ENCODE peak calls at places on chromosomes 11 and 22, in ten cellular contexts. One of them, this sample, is unnamed.

GRCh38 chr11:34633990-34634725 is 13.3 kb downstream of the EHF start:
- DNase-seq in esophagus muscularis mucosa: no peak
- DNase-seq in K562: no peak
- DNase-seq in stomach: no peak
- DNase-seq in sigmoid colon: no peak
- DNase-seq in GM12878: no peak
- DNase-seq in HepG2: peak
- DNase-seq in suprapubic skin: no peak
- DNase-seq in upper lobe of left lung: no peak
- DNase-seq in H1: no peak
- DNase-seq in this sample: no peak

GRCh38 chr22:21940521-21940920 is 12.1 kb downstream of the PPM1F start:
- DNase-seq in GM12878: no peak
- DNase-seq in upper lobe of left lung: peak
- DNase-seq in esophagus muscularis mucosa: no peak
- DNase-seq in K562: no peak
- DNase-seq in suprapubic skin: no peak
- DNase-seq in sigmoid colon: no peak
- DNase-seq in HepG2: no peak
- DNase-seq in stomach: no peak
- DNase-seq in H1: no peak
- DNase-seq in this sample: no peak

GRCh38 chr11:14927146-14927545 is 35.1 kb upstream of the CYP2R1 start:
- DNase-seq in sigmoid colon: no peak
- DNase-seq in stomach: no peak
- DNase-seq in GM12878: no peak
- DNase-seq in upper lobe of left lung: no peak
- DNase-seq in K562: no peak
- DNase-seq in esophagus muscularis mucosa: peak
- DNase-seq in HepG2: no peak
- DNase-seq in H1: no peak
- DNase-seq in suprapubic skin: no peak
- DNase-seq in this sample: no peak

GRCh38 chr11:7544021-7544420 is 30.2 kb downstream of the PPFIBP2 start:
- DNase-seq in GM12878: no peak
- DNase-seq in H1: no peak
- DNase-seq in sigmoid colon: no peak
- DNase-seq in suprapubic skin: no peak
- DNase-seq in HepG2: no peak
- DNase-seq in stomach: no peak
- DNase-seq in K562: no peak
- DNase-seq in upper lobe of left lung: no peak
- DNase-seq in esophagus muscularis mucosa: no peak
- DNase-seq in this sample: no peak

GRCh38 chr11:56917708-56918450 is 70.8 kb upstream of the OR5AK2 start:
- DNase-seq in stomach: no peak
- DNase-seq in HepG2: no peak
- DNase-seq in K562: no peak
- DNase-seq in GM12878: no peak
- DNase-seq in suprapubic skin: no peak
- DNase-seq in H1: no peak
- DNase-seq in esophagus muscularis mucosa: peak
- DNase-seq in sigmoid colon: no peak
- DNase-seq in upper lobe of left lung: no peak
- DNase-seq in this sample: no peak

GRCh38 chr22:29722587-29722986 is 2.8 kb downstream of the CABP7 start:
- DNase-seq in H1: no peak
- DNase-seq in K562: no peak
- DNase-seq in stomach: no peak
- DNase-seq in esophagus muscularis mucosa: no peak
- DNase-seq in GM12878: no peak
- DNase-seq in sigmoid colon: no peak
- DNase-seq in upper lobe of left lung: no peak
- DNase-seq in HepG2: no peak
- DNase-seq in suprapubic skin: no peak
- DNase-seq in this sample: no peak

GRCh38 chr22:50178471-50178864 is 7.2 kb upstream of the TRABD start:
- DNase-seq in HepG2: no peak
- DNase-seq in H1: no peak
- DNase-seq in stomach: no peak
- DNase-seq in suprapubic skin: peak
- DNase-seq in sigmoid colon: peak
- DNase-seq in esophagus muscularis mucosa: no peak
- DNase-seq in GM12878: no peak
- DNase-seq in K562: no peak
- DNase-seq in upper lobe of left lung: no peak
- DNase-seq in this sample: no peak

GRCh38 chr11:17643506-17644405 is 75.6 kb upstream of the MYOD1 start:
- DNase-seq in GM12878: no peak
- DNase-seq in sigmoid colon: no peak
- DNase-seq in HepG2: no peak
- DNase-seq in esophagus muscularis mucosa: peak
- DNase-seq in suprapubic skin: peak
- DNase-seq in H1: no peak
- DNase-seq in stomach: no peak
- DNase-seq in upper lobe of left lung: no peak
- DNase-seq in K562: no peak
- DNase-seq in this sample: no peak

GRCh38 chr11:113715882-113716625 is 9.9 kb upstream of the TMPRSS5 start:
- DNase-seq in K562: no peak
- DNase-seq in GM12878: no peak
- DNase-seq in stomach: no peak
- DNase-seq in HepG2: no peak
- DNase-seq in esophagus muscularis mucosa: no peak
- DNase-seq in sigmoid colon: no peak
- DNase-seq in upper lobe of left lung: no peak
- DNase-seq in suprapubic skin: no peak
- DNase-seq in H1: no peak
- DNase-seq in this sample: no peak

GRCh38 chr11:22713336-22713735 is 46.9 kb downstream of the GAS2 start:
- DNase-seq in HepG2: no peak
- DNase-seq in H1: no peak
- DNase-seq in upper lobe of left lung: no peak
- DNase-seq in sigmoid colon: no peak
- DNase-seq in GM12878: no peak
- DNase-seq in K562: no peak
- DNase-seq in suprapubic skin: no peak
- DNase-seq in stomach: no peak
- DNase-seq in esophagus muscularis mucosa: no peak
- DNase-seq in this sample: no peak

GRCh38 chr11:96145163-96145585 is 197.8 kb downstream of the MAML2 start:
- DNase-seq in K562: no peak
- DNase-seq in sigmoid colon: no peak
- DNase-seq in GM12878: no peak
- DNase-seq in esophagus muscularis mucosa: no peak
- DNase-seq in suprapubic skin: no peak
- DNase-seq in stomach: no peak
- DNase-seq in upper lobe of left lung: no peak
- DNase-seq in H1: no peak
- DNase-seq in HepG2: peak
- DNase-seq in this sample: no peak

GRCh38 chr11:13233173-13233572 is 44.4 kb upstream of the BMAL1 start:
- DNase-seq in GM12878: no peak
- DNase-seq in sigmoid colon: no peak
- DNase-seq in K562: no peak
- DNase-seq in H1: no peak
- DNase-seq in upper lobe of left lung: no peak
- DNase-seq in esophagus muscularis mucosa: no peak
- DNase-seq in suprapubic skin: no peak
- DNase-seq in stomach: no peak
- DNase-seq in HepG2: no peak
- DNase-seq in this sample: no peak

GRCh38 chr11:32960553-32961164 is 55.0 kb upstream of the DEPDC7 start:
- DNase-seq in HepG2: peak
- DNase-seq in stomach: no peak
- DNase-seq in esophagus muscularis mucosa: no peak
- DNase-seq in upper lobe of left lung: no peak
- DNase-seq in suprapubic skin: no peak
- DNase-seq in H1: no peak
- DNase-seq in sigmoid colon: no peak
- DNase-seq in K562: peak
- DNase-seq in GM12878: peak
- DNase-seq in this sample: no peak

GRCh38 chr11:8776209-8776608 is 93.6 kb downstream of the RPL27A start:
- DNase-seq in upper lobe of left lung: peak
- DNase-seq in K562: no peak
- DNase-seq in suprapubic skin: no peak
- DNase-seq in stomach: peak
- DNase-seq in sigmoid colon: no peak
- DNase-seq in esophagus muscularis mucosa: no peak
- DNase-seq in GM12878: no peak
- DNase-seq in HepG2: peak
- DNase-seq in H1: no peak
- DNase-seq in this sample: no peak

GRCh38 chr22:22884888-22885840 is 2.5 kb upstream of the IGLL5 start:
- DNase-seq in sigmoid colon: no peak
- DNase-seq in H1: no peak
- DNase-seq in GM12878: no peak
- DNase-seq in K562: peak
- DNase-seq in upper lobe of left lung: peak
- DNase-seq in HepG2: no peak
- DNase-seq in esophagus muscularis mucosa: no peak
- DNase-seq in stomach: no peak
- DNase-seq in suprapubic skin: no peak
- DNase-seq in this sample: peak

GRCh38 chr11:20672575-20672974 is 3.2 kb downstream of the NELL1 start:
- DNase-seq in H1: no peak
- DNase-seq in K562: peak
- DNase-seq in sigmoid colon: no peak
- DNase-seq in HepG2: peak
- DNase-seq in esophagus muscularis mucosa: no peak
- DNase-seq in suprapubic skin: no peak
- DNase-seq in upper lobe of left lung: no peak
- DNase-seq in stomach: no peak
- DNase-seq in GM12878: no peak
- DNase-seq in this sample: no peak
- TF ChIP-seq EP300 in H1: no peak
- TF ChIP-seq EP300 in K562: no peak
- TF ChIP-seq EP300 in sigmoid colon: no peak
- TF ChIP-seq EP300 in HepG2: no peak
- TF ChIP-seq EP300 in esophagus muscularis mucosa: no peak
- TF ChIP-seq EP300 in suprapubic skin: no peak
- TF ChIP-seq EP300 in upper lobe of left lung: no peak
- TF ChIP-seq EP300 in stomach: no peak
- TF ChIP-seq EP300 in GM12878: no peak
- TF ChIP-seq EP300 in this sample: no peak

GRCh38 chr22:44802071-44802700 is 49.8 kb downstream of the ARHGAP8 start:
- DNase-seq in upper lobe of left lung: no peak
- DNase-seq in HepG2: no peak
- DNase-seq in sigmoid colon: no peak
- DNase-seq in esophagus muscularis mucosa: no peak
- DNase-seq in H1: no peak
- DNase-seq in K562: peak
- DNase-seq in stomach: no peak
- DNase-seq in GM12878: no peak
- DNase-seq in suprapubic skin: no peak
- DNase-seq in this sample: no peak

GRCh38 chr22:44804327-44804726 is 52.0 kb downstream of the ARHGAP8 start:
- DNase-seq in upper lobe of left lung: no peak
- DNase-seq in HepG2: no peak
- DNase-seq in H1: no peak
- DNase-seq in K562: no peak
- DNase-seq in sigmoid colon: no peak
- DNase-seq in GM12878: no peak
- DNase-seq in stomach: no peak
- DNase-seq in esophagus muscularis mucosa: no peak
- DNase-seq in suprapubic skin: no peak
- DNase-seq in this sample: no peak

GRCh38 chr22:44799077-44799931 is 46.9 kb downstream of the ARHGAP8 start:
- DNase-seq in stomach: no peak
- DNase-seq in suprapubic skin: no peak
- DNase-seq in GM12878: no peak
- DNase-seq in K562: no peak
- DNase-seq in upper lobe of left lung: no peak
- DNase-seq in esophagus muscularis mucosa: no peak
- DNase-seq in H1: no peak
- DNase-seq in HepG2: no peak
- DNase-seq in sigmoid colon: no peak
- DNase-seq in this sample: no peak

GRCh38 chr22:44802956-44803355 is 50.6 kb downstream of the ARHGAP8 start:
- DNase-seq in HepG2: no peak
- DNase-seq in suprapubic skin: no peak
- DNase-seq in GM12878: no peak
- DNase-seq in H1: no peak
- DNase-seq in upper lobe of left lung: no peak
- DNase-seq in sigmoid colon: no peak
- DNase-seq in K562: no peak
- DNase-seq in esophagus muscularis mucosa: no peak
- DNase-seq in stomach: no peak
- DNase-seq in this sample: no peak

DNA sequence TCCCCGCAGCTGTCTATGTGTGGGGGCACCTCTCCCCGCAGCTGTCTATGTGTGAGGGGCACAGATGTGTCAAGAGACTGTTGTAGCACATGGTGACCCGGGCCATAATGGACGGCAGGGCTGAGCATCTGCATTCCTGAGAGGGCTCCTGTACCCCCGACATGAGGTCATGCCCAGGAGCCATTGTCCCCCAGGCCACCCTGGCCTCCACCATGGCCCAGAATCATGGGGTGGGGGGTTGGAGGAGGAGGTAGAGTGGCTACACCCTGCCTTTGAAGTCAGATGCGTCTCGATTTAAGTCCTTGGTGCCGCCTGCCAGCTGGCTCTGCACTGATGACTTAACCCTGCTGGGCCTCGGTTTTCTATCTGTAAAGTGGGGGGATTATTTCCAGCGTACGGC is 49.1 kb downstream of the ARHGAP8 start:
- DNase-seq in esophagus muscularis mucosa: no peak
- DNase-seq in K562: no peak
- DNase-seq in upper lobe of left lung: no peak
- DNase-seq in stomach: no peak
- DNase-seq in suprapubic skin: no peak
- DNase-seq in H1: no peak
- DNase-seq in GM12878: no peak
- DNase-seq in HepG2: no peak
- DNase-seq in sigmoid colon: no peak
- DNase-seq in this sample: no peak
- TF ChIP-seq POLR2A in esophagus muscularis mucosa: no peak
- TF ChIP-seq POLR2A in K562: no peak
- TF ChIP-seq POLR2A in upper lobe of left lung: no peak
- TF ChIP-seq POLR2A in stomach: no peak
- TF ChIP-seq POLR2A in suprapubic skin: no peak
- TF ChIP-seq POLR2A in H1: no peak
- TF ChIP-seq POLR2A in GM12878: no peak
- TF ChIP-seq POLR2A in HepG2: no peak
- TF ChIP-seq POLR2A in sigmoid colon: no peak
- TF ChIP-seq POLR2A in this sample: no peak

GRCh38 chr11:64246874-64247728 is at the start of gene PPP1R14B:
- DNase-seq in K562: peak
- DNase-seq in GM12878: no peak
- DNase-seq in esophagus muscularis mucosa: no peak
- DNase-seq in sigmoid colon: peak
- DNase-seq in upper lobe of left lung: peak
- DNase-seq in stomach: peak
- DNase-seq in H1: no peak
- DNase-seq in suprapubic skin: peak
- DNase-seq in HepG2: peak
- DNase-seq in this sample: peak
- TF ChIP-seq POLR2AphosphoS5 in K562: no peak
- TF ChIP-seq POLR2AphosphoS5 in GM12878: no peak
- TF ChIP-seq POLR2AphosphoS5 in esophagus muscularis mucosa: peak
- TF ChIP-seq POLR2AphosphoS5 in sigmoid colon: peak
- TF ChIP-seq POLR2AphosphoS5 in upper lobe of left lung: peak
- TF ChIP-seq POLR2AphosphoS5 in stomach: peak
- TF ChIP-seq POLR2AphosphoS5 in H1: no peak
- TF ChIP-seq POLR2AphosphoS5 in suprapubic skin: no peak
- TF ChIP-seq POLR2AphosphoS5 in HepG2: peak
- TF ChIP-seq POLR2AphosphoS5 in this sample: peak

GRCh38 chr11:127804775-127805446 is 782.4 kb downstream of the ETS1 start:
- DNase-seq in H1: no peak
- DNase-seq in K562: no peak
- DNase-seq in GM12878: no peak
- DNase-seq in HepG2: no peak
- DNase-seq in suprapubic skin: no peak
- DNase-seq in esophagus muscularis mucosa: no peak
- DNase-seq in upper lobe of left lung: no peak
- DNase-seq in stomach: no peak
- DNase-seq in sigmoid colon: no peak
- DNase-seq in this sample: no peak
- TF ChIP-seq EP300 in H1: no peak
- TF ChIP-seq EP300 in K562: no peak
- TF ChIP-seq EP300 in GM12878: no peak
- TF ChIP-seq EP300 in HepG2: no peak
- TF ChIP-seq EP300 in suprapubic skin: no peak
- TF ChIP-seq EP300 in esophagus muscularis mucosa: no peak
- TF ChIP-seq EP300 in upper lobe of left lung: no peak
- TF ChIP-seq EP300 in stomach: no peak
- TF ChIP-seq EP300 in sigmoid colon: no peak
- TF ChIP-seq EP300 in this sample: no peak